ENCODE peak calls at places on chromosomes 12 and 14, in five cellular contexts. S is K562, F is A549, B is HCT116, O is Panc1. C is an unnamed sample.

GRCh38 chr12:45464699-45465098 is 248.8 kb downstream of the ANO6 start:
- DNase-seq in F (no peak), B (peak), O (no peak), S (no peak), C (no peak)

GRCh38 chr12:128969480-128970055 is 116.3 kb downstream of the GLT1D1 start:
- DNase-seq in O (no peak), F (peak), B (no peak), S (peak), C (peak)

GRCh38 chr14:103894034-103894722 is 34.1 kb upstream of the TDRD9 start:
- DNase-seq in O (no peak), B (no peak), S (no peak), F (no peak), C (no peak)

GRCh38 chr14:88241810-88242209 is 81.3 kb downstream of the KCNK10 start:
- DNase-seq in F (no peak), B (no peak), O (no peak), S (no peak), C (no peak)

GRCh38 chr12:6936642-6937480 is 6.8 kb upstream of the RNU7-1 start:
- DNase-seq in O (no peak), B (no peak), F (no peak), S (no peak), C (no peak)

GRCh38 chr14:51846631-51847488 is 13.6 kb upstream of the GNG2 start:
- DNase-seq in S (no peak), O (no peak), B (no peak), F (no peak), C (peak)

GRCh38 chr12:130958557-130959140 is 4.9 kb downstream of the ADGRD1 start:
- DNase-seq in F (no peak), S (no peak), B (no peak), O (no peak), C (no peak)

GRCh38 chr14:74501135-74501614 is 7.6 kb downstream of the ISCA2 start:
- DNase-seq in F (peak), B (no peak), O (no peak), S (peak), C (no peak)

GRCh38 chr12:104204690-104205480 is 10.7 kb upstream of the TXNRD1 start:
- DNase-seq in S (no peak), O (no peak), B (no peak), F (no peak), C (no peak)

GRCh38 chr12:8038659-8039114 is 6.2 kb downstream of the FOXJ2 start:
- DNase-seq in S (peak), O (no peak), B (no peak), F (no peak), C (no peak)

GRCh38 chr12:102601621-102602020 is 121.3 kb upstream of the IGF1 start:
- DNase-seq in S (no peak), B (no peak), O (no peak), F (no peak), C (no peak)

GRCh38 chr12:88562151-88562550 is 18.1 kb downstream of the KITLG start:
- DNase-seq in S (no peak), O (no peak), F (no peak), B (no peak), C (no peak)

GRCh38 chr12:104635944-104636343 is 179.2 kb downstream of the CHST11 start:
- DNase-seq in S (no peak), F (no peak), B (no peak), O (no peak), C (no peak)

GRCh38 chr14:106318700-106319099 is 792.3 kb downstream of the TMEM121 start:
- DNase-seq in O (no peak), S (peak), F (no peak), B (no peak), C (no peak)

GRCh38 chr12:88986056-88986455 is 366.2 kb downstream of the DUSP6 start:
- DNase-seq in B (no peak), O (no peak), F (no peak), S (no peak), C (no peak)

GRCh38 chr14:95431199-95432145 is 85.0 kb downstream of the SYNE3 start:
- DNase-seq in O (no peak), S (peak), F (peak), B (no peak), C (no peak)

GRCh38 chr12:115176741-115177400 is 492.9 kb upstream of the TBX3 start:
- DNase-seq in O (no peak), S (no peak), B (no peak), F (no peak), C (no peak)
- TF ChIP-seq REST in O (no peak), S (no peak), B (no peak), F (no peak), C (no peak)

GRCh38 chr14:22474730-22475351 is 114.2 kb downstream of the DAD1 start:
- DNase-seq in S (no peak), F (no peak), B (no peak), O (no peak), C (no peak)

GRCh38 chr14:22472466-22472865 is 116.6 kb downstream of the DAD1 start:
- DNase-seq in S (no peak), B (no peak), O (no peak), F (no peak), C (no peak)

GRCh38 chr14:22469541-22470303 is 119.3 kb downstream of the DAD1 start:
- DNase-seq in F (no peak), S (no peak), B (no peak), O (no peak), C (no peak)

GRCh38 chr14:22472935-22473854 is 115.8 kb downstream of the DAD1 start:
- DNase-seq in F (peak), O (no peak), B (peak), S (peak), C (no peak)

DNA sequence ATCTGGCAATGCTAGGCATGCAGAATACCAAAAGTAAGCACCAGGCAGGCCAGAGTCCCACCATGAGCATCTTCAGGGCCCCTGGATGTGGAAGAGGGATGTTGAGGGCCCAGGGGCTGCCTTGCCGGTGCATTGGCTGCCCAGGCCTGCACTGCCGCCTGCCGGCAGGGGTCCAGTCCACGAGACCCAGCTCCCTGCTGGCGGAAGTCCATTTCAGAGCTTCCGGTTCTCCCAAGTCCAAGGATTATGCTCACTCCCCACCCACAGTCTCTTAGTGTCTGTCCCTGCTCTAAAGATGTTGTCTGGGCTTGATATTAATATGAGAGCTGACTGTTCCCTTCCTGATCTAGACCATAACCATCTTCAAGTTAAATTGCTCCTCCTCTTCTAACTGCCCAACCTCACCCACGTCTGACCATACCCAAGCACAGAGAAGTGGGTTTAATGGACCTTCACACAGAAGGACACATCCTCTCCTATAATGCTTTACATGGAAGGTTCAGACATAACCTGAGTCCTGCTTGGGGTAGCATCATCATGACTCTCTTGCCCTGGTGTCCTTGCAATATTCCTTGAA is 117.4 kb downstream of the DAD1 start:
- DNase-seq in O (peak), S (peak), F (peak), B (peak), C (peak)
- TF ChIP-seq REST in O (no peak), S (no peak), F (no peak), B (no peak), C (no peak)

GRCh38 chr14:75794615-75795038 is 133.6 kb downstream of the TTLL5 start:
- DNase-seq in S (no peak), F (no peak), B (peak), O (peak), C (no peak)
- TF ChIP-seq REST in S (no peak), F (no peak), B (no peak), O (no peak), C (no peak)

GRCh38 chr12:39587247-39587646 is 32.4 kb downstream of the ABCD2 start:
- DNase-seq in B (peak), O (no peak), S (no peak), F (no peak), C (no peak)

GRCh38 chr12:39586811-39587210 is 32.8 kb downstream of the ABCD2 start:
- DNase-seq in O (no peak), S (no peak), B (no peak), F (no peak), C (no peak)

GRCh38 chr12:39581592-39581991 is 38.0 kb downstream of the ABCD2 start:
- DNase-seq in B (peak), O (no peak), F (no peak), S (no peak), C (no peak)
- TF ChIP-seq REST in B (no peak), O (no peak), F (no peak), S (no peak), C (no peak)

DNA sequence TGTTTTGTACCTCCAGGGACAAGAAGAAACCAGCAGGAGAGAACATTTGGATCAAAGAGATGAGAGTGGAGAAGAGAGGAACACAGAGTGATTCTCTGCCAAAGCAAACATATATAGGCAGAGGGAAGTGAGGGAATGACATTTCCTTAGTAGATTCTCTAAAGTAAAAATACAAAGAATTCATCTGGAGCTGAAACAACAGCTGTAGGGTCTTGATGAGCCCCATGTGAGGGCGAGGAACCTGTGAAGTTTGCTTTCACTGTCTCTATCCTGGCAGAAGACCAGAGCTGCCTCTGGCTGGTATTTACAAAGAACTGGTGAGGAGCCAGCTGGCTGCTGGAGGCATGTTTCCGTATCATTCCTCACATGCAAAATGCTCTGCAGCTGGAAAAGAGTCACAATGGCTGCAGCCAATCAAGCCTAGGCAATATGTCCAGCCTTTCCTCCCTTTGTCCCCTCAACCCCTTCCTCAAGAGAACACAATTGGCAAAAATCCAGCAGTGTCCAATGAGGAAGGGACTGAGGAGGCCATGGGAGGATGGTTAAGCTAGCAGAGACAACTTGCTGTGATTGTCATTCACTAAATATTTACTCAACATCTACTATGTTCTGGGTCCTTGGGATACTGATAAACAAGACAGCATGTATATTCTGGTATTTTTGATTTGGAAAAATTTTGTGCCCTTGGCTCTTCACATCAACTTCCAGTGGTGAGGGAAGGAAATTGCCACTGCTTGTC is 122.4 kb downstream of the PHLDA1 start:
- DNase-seq in F (no peak), S (no peak), O (no peak), B (no peak), C (no peak)
- TF ChIP-seq REST in F (no peak), S (no peak), O (no peak), B (no peak), C (no peak)

GRCh38 chr14:72965249-72965648 is 39.0 kb downstream of the DCAF4 start:
- DNase-seq in F (no peak), S (peak), O (no peak), B (no peak), C (no peak)

GRCh38 chr14:72970824-72971434 is 44.7 kb downstream of the DCAF4 start:
- DNase-seq in S (no peak), O (no peak), B (no peak), F (no peak), C (no peak)

GRCh38 chr14:72974661-72975060 is 48.4 kb downstream of the DCAF4 start:
- DNase-seq in F (no peak), S (no peak), B (no peak), O (no peak), C (no peak)

GRCh38 chr14:72966038-72966437 is 39.8 kb downstream of the DCAF4 start:
- DNase-seq in S (no peak), B (no peak), O (no peak), F (no peak), C (no peak)

DNA sequence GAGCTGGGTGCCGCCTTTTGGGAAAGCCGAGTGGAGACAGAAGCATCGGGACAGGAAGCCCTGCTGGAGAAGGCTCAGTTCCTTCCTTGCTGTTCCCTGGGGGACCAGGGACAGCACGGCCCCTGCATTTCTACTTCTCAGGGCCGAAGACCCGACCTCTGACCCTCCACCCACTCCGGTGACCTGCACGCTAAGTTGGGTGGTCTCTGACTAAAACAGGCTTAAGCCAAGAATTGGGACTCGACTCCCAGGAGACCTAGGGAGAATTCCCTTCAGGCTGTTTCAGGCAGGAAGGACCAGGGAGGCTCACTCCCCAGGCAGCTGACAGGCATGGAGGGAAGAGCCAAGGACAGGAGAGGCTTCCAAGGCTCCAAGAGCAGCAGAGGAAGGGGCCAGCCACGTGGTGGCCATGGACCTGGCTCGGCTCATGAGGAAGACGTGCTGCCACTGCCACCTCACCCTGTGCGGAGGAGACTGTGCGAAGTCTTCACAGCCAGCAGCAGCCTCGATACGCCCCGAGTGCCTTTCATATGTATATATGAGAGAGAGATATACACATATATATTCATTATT is 43.9 kb downstream of the DCAF4 start:
- DNase-seq in S (no peak), F (no peak), B (no peak), O (no peak), C (no peak)
- TF ChIP-seq REST in S (no peak), F (no peak), B (no peak), O (no peak), C (no peak)

GRCh38 chr12:946656-947055 is 2.8 kb downstream of the RAD52 start:
- DNase-seq in S (no peak), O (no peak), B (no peak), F (no peak), C (no peak)

GRCh38 chr12:949337-950099 is at the start of gene RAD52:
- DNase-seq in F (peak), S (peak), O (peak), B (peak), C (peak)

GRCh38 chr12:946212-946611 is 3.3 kb downstream of the RAD52 start:
- DNase-seq in F (no peak), O (no peak), B (no peak), S (no peak), C (no peak)

GRCh38 chr12:951166-951565 is 1.7 kb upstream of the RAD52 start:
- DNase-seq in O (no peak), F (no peak), S (no peak), B (no peak), C (no peak)

DNA sequence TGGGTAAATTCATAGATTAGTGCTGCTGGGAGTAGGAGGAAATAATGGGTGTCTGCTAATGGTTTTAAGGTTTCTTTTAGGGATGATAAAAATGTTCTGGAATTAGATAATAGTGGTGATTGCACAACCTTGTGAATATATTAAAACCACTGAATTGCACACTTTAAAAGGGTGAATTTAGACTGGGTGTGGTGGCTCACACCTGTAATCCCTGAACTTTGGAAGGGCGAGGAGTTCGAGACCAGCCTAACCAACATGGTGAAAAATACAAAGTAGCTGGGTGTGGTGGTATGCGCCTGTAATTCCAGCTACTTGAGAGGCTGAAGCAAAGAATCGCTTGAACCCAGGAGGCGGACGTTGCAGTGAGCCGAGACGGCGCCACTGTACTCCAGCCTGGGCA is 1.3 kb downstream of the RAD52 start:
- DNase-seq in O (no peak), B (no peak), F (no peak), S (no peak), C (no peak)
- TF ChIP-seq REST in O (no peak), B (no peak), F (no peak), S (no peak), C (no peak)